ENCODE peak calls at places on chromosome 22, in ten cellular contexts. S is NCI-H2171 treated with DMSO at 0.1 percent for 48 hours, N is HEK293T, A is globus pallidus, V is H4, B is putamen, K is AG10803, E is germinal center, U is pancreas, D is Caki2. C is an unnamed sample.

GRCh38 chr22:36026741-36027140 is 1.9 kb downstream of the RBFOX2 start:
- DNase-seq in S (no peak), N (no peak), A (peak), V (peak), B (no peak), K (peak), E (no peak), U (no peak), D (peak), C (no peak)

GRCh38 chr22:30717331-30717921 is 22.8 kb downstream of the OSBP2 start:
- DNase-seq in S (no peak), N (no peak), A (no peak), V (no peak), B (no peak), K (peak), E (no peak), U (no peak), D (peak), C (no peak)

GRCh38 chr22:31616315-31616980 is 45.6 kb downstream of the PISD start:
- DNase-seq in S (no peak), N (no peak), A (no peak), V (no peak), B (no peak), K (no peak), E (peak), U (no peak), D (no peak), C (no peak)

GRCh38 chr22:17489101-17489500 is 74.2 kb upstream of the SLC25A18 start:
- DNase-seq in S (no peak), N (no peak), A (no peak), V (no peak), B (no peak), K (no peak), E (no peak), U (no peak), D (no peak), C (no peak)

GRCh38 chr22:18980829-18981228 is 44.7 kb upstream of the PRODH start:
- DNase-seq in S (peak), N (no peak), A (no peak), V (no peak), B (no peak), K (no peak), E (no peak), U (no peak), D (no peak), C (no peak)

GRCh38 chr22:46010177-46010867 is 33.4 kb upstream of the WNT7B start:
- DNase-seq in S (no peak), N (no peak), A (no peak), V (no peak), B (no peak), K (peak), E (no peak), U (no peak), D (peak), C (no peak)

GRCh38 chr22:33578752-33579151 is 341.5 kb downstream of the LARGE1 start:
- DNase-seq in S (no peak), N (no peak), A (no peak), V (no peak), B (no peak), K (no peak), E (no peak), U (no peak), D (peak), C (no peak)

GRCh38 chr22:50139843-50140415 is 30.6 kb upstream of the PANX2 start:
- DNase-seq in S (peak), N (no peak), A (no peak), V (no peak), B (no peak), K (no peak), E (no peak), U (no peak), D (peak), C (no peak)

GRCh38 chr22:47125603-47126002 is 363.2 kb downstream of the TBC1D22A start:
- DNase-seq in S (no peak), N (peak), A (no peak), V (no peak), B (no peak), K (no peak), E (no peak), U (no peak), D (no peak), C (no peak)

GRCh38 chr22:22348127-22348814 is 103.7 kb downstream of the VPREB1 start:
- DNase-seq in S (no peak), N (no peak), A (peak), V (no peak), B (peak), K (no peak), E (no peak), U (no peak), D (no peak), C (no peak)

GRCh38 chr22:39244073-39244495 is 698 bp downstream of the PDGFB start:
- DNase-seq in S (peak), N (no peak), A (no peak), V (no peak), B (no peak), K (no peak), E (no peak), U (peak), D (peak), C (peak)

GRCh38 chr22:49084203-49084602 is 743.5 kb downstream of the BRD1 start:
- DNase-seq in S (peak), N (no peak), A (no peak), V (no peak), B (no peak), K (no peak), E (no peak), U (no peak), D (peak), C (no peak)

GRCh38 chr22:19178065-19178658 is 374 bp downstream of the SLC25A1 start:
- DNase-seq in S (peak), N (peak), A (peak), V (no peak), B (peak), K (no peak), E (peak), U (peak), D (no peak), C (peak)

GRCh38 chr22:50218996-50219727 is 18.4 kb downstream of the SELENOO start:
- DNase-seq in S (peak), N (peak), A (no peak), V (peak), B (no peak), K (peak), E (no peak), U (peak), D (peak), C (no peak)

GRCh38 chr22:35686298-35686697 is 31.4 kb upstream of the APOL5 start:
- DNase-seq in S (no peak), N (no peak), A (no peak), V (no peak), B (no peak), K (no peak), E (peak), U (no peak), D (no peak), C (no peak)

GRCh38 chr22:30301995-30302809 is 12.9 kb upstream of the CASTOR1 start:
- DNase-seq in S (no peak), N (no peak), A (no peak), V (peak), B (no peak), K (peak), E (peak), U (no peak), D (peak), C (no peak)

GRCh38 chr22:22182990-22183264 is 61.7 kb upstream of the VPREB1 start:
- DNase-seq in S (no peak), N (no peak), A (no peak), V (no peak), B (no peak), K (no peak), E (no peak), U (no peak), D (no peak), C (no peak)

GRCh38 chr22:38982008-38982927 is at the start of gene APOBEC3B:
- DNase-seq in S (no peak), N (no peak), A (peak), V (peak), B (peak), K (peak), E (peak), U (peak), D (peak), C (peak)

GRCh38 chr22:43333978-43334377 is 9.2 kb downstream of the SCUBE1 start:
- DNase-seq in S (no peak), N (no peak), A (no peak), V (no peak), B (no peak), K (no peak), E (no peak), U (no peak), D (no peak), C (no peak)

GRCh38 chr22:17056807-17057206 is 28.0 kb upstream of the IL17RA start:
- DNase-seq in S (no peak), N (no peak), A (no peak), V (no peak), B (no peak), K (no peak), E (no peak), U (no peak), D (no peak), C (no peak)

GRCh38 chr22:44683881-44684280 is 18.1 kb upstream of the PRR5 start:
- DNase-seq in S (no peak), N (no peak), A (no peak), V (no peak), B (no peak), K (no peak), E (no peak), U (no peak), D (no peak), C (no peak)

GRCh38 chr22:25950101-25950500 is 208.1 kb downstream of the MYO18B start:
- DNase-seq in S (no peak), N (no peak), A (no peak), V (no peak), B (no peak), K (no peak), E (no peak), U (no peak), D (no peak), C (no peak)

GRCh38 chr22:23047742-23048141 is 22.6 kb upstream of the GNAZ start:
- DNase-seq in S (peak), N (no peak), A (no peak), V (no peak), B (no peak), K (no peak), E (no peak), U (no peak), D (no peak), C (no peak)

GRCh38 chr22:19981171-19981960 is 35.3 kb downstream of the ARVCF start:
- DNase-seq in S (no peak), N (no peak), A (no peak), V (no peak), B (no peak), K (no peak), E (no peak), U (no peak), D (no peak), C (no peak)

GRCh38 chr22:41357191-41357590 is 24.6 kb upstream of the TEF start:
- DNase-seq in S (no peak), N (no peak), A (no peak), V (no peak), B (no peak), K (no peak), E (no peak), U (no peak), D (no peak), C (no peak)

GRCh38 chr22:29259253-29259899 is 8.4 kb downstream of the RHBDD3 start:
- DNase-seq in S (no peak), N (peak), A (no peak), V (no peak), B (no peak), K (no peak), E (no peak), U (no peak), D (no peak), C (no peak)

GRCh38 chr22:17896552-17896951 is 122.3 kb upstream of the BID start:
- DNase-seq in S (no peak), N (peak), A (peak), V (no peak), B (no peak), K (peak), E (no peak), U (peak), D (no peak), C (no peak)

GRCh38 chr22:20618488-20618887 is 111.1 kb downstream of the MED15 start:
- DNase-seq in S (no peak), N (no peak), A (no peak), V (no peak), B (no peak), K (no peak), E (no peak), U (no peak), D (no peak), C (no peak)

GRCh38 chr22:25067851-25068421 is 115.4 kb downstream of the KIAA1671 start:
- DNase-seq in S (peak), N (no peak), A (peak), V (no peak), B (peak), K (no peak), E (no peak), U (no peak), D (no peak), C (peak)

GRCh38 chr22:34297536-34298120 is 377.4 kb upstream of the LARGE1 start:
- DNase-seq in S (no peak), N (no peak), A (no peak), V (no peak), B (no peak), K (no peak), E (no peak), U (peak), D (no peak), C (no peak)

GRCh38 chr22:23183107-23183698 is 2.9 kb downstream of the BCR start:
- DNase-seq in S (peak), N (peak), A (peak), V (peak), B (no peak), K (peak), E (no peak), U (peak), D (no peak), C (no peak)

GRCh38 chr22:17751596-17751995 is 22.7 kb downstream of the BID start:
- DNase-seq in S (no peak), N (no peak), A (no peak), V (no peak), B (no peak), K (no peak), E (no peak), U (no peak), D (no peak), C (no peak)

GRCh38 chr22:29269731-29270474 is 1.8 kb downstream of the EWSR1 start:
- DNase-seq in S (no peak), N (no peak), A (no peak), V (no peak), B (no peak), K (no peak), E (no peak), U (no peak), D (peak), C (no peak)

GRCh38 chr22:44543781-44544181 is 45.7 kb upstream of the RTL6 start:
- DNase-seq in S (no peak), N (no peak), A (no peak), V (no peak), B (no peak), K (peak), E (no peak), U (no peak), D (no peak), C (no peak)

GRCh38 chr22:26285632-26286031 is 116.4 kb downstream of the SEZ6L start:
- DNase-seq in S (no peak), N (no peak), A (no peak), V (no peak), B (no peak), K (no peak), E (no peak), U (no peak), D (no peak), C (no peak)

GRCh38 chr22:39634530-39635399 is 64.2 kb downstream of the CACNA1I start:
- DNase-seq in S (peak), N (no peak), A (no peak), V (peak), B (peak), K (peak), E (no peak), U (no peak), D (peak), C (no peak)

GRCh38 chr22:43376765-43377485 is 33.8 kb upstream of the SCUBE1 start:
- DNase-seq in S (no peak), N (no peak), A (no peak), V (no peak), B (no peak), K (no peak), E (no peak), U (peak), D (no peak), C (peak)

C was measured in activated CD8-positive, alpha-beta memory T cell treated with anti-CD3 and anti-CD28 coated beads, Interleukin-2, amount 50 U/mL, for 4 hours.